ENCODE peak calls at places on chromosomes 4 and X, in five cellular contexts. R is CD4-positive, alpha-beta T cell; B is AG09309; H is activated naive CD8-positive, alpha-beta T cell treated with anti-CD3 and anti-CD28 coated beads, Interleukin-2, amount 50 U/mL, for 24 hours; Q is activated CD4-positive, alpha-beta T cell treated with anti-CD3 and anti-CD28 coated beads, Interleukin-2, amount 50 U/mL, for 24 hours. G is an unnamed sample.

GRCh38 chrX:71282514-71283408 is 674 bp upstream of the NONO start:
- DNase-seq in H (peak; percentile 41), Q (peak; percentile 49), B (no peak), R (peak; percentile 24), G (peak; percentile 31)

GRCh38 chr4:21811576-21811975 is 137.0 kb downstream of the KCNIP4 start:
- DNase-seq in Q (no peak), R (no peak), B (peak; percentile 54), H (no peak), G (no peak)

GRCh38 chr4:123597586-123597985 is 201.0 kb downstream of the SPRY1 start:
- DNase-seq in B (peak; percentile 31), H (no peak), R (no peak), Q (no peak), G (no peak)

GRCh38 chr4:12965334-12965733 is 518.8 kb downstream of the RAB28 start:
- DNase-seq in R (no peak), H (no peak), Q (no peak), B (no peak), G (no peak)

GRCh38 chrX:153671589-153672530 is 1.8 kb downstream of the PNCK start:
- DNase-seq in B (no peak), Q (no peak), H (no peak), R (no peak), G (no peak)

GRCh38 chr4:76430519-76431388 is 4.3 kb upstream of the SHROOM3 start:
- DNase-seq in B (peak; percentile 24), Q (no peak), R (no peak), H (no peak), G (no peak)

GRCh38 chr4:130393246-130394041 is 1297.5 kb downstream of the C4orf33 start:
- DNase-seq in R (no peak), B (no peak), Q (no peak), H (no peak), G (no peak)

GRCh38 chr4:99293357-99293756 is 2.6 kb upstream of the ADH1A start:
- DNase-seq in H (no peak), Q (no peak), R (no peak), B (no peak), G (no peak)

GRCh38 chr4:20044502-20044911 is 207.2 kb upstream of the SLIT2 start:
- DNase-seq in Q (no peak), R (no peak), B (peak; percentile 72), H (no peak), G (no peak)

GRCh38 chrX:118459494-118459893 is 36.1 kb upstream of the DOCK11 start:
- DNase-seq in B (peak; percentile 2), R (no peak), H (no peak), Q (no peak), G (peak; percentile 4)

GRCh38 chrX:104195489-104196084 is 29.3 kb downstream of the FAM199X start:
- DNase-seq in R (no peak), Q (no peak), B (peak; percentile 0), H (no peak), G (no peak)

GRCh38 chr4:144340931-144341330 is 200.4 kb upstream of the GYPA start:
- DNase-seq in H (no peak), B (no peak), R (no peak), Q (no peak), G (no peak)

GRCh38 chr4:3416270-3416669 is 25.5 kb upstream of the HGFAC start:
- DNase-seq in H (no peak), Q (no peak), B (no peak), R (no peak), G (no peak)

GRCh38 chrX:154761977-154762528 is 611 bp upstream of the DKC1 start:
- DNase-seq in R (no peak), H (no peak), B (no peak), Q (no peak), G (no peak)

GRCh38 chrX:51395807-51396728 is 63.4 kb downstream of the NUDT10 start:
- DNase-seq in Q (peak; percentile 30), R (peak; percentile 38), B (no peak), H (peak; percentile 46), G (peak; percentile 20)

GRCh38 chr4:26542996-26543395 is 40.9 kb upstream of the TBC1D19 start:
- DNase-seq in B (no peak), Q (no peak), R (no peak), H (no peak), G (no peak)

GRCh38 chr4:7350396-7350795 is 84.3 kb downstream of the PSAPL1 start:
- DNase-seq in B (no peak), Q (no peak), R (no peak), H (no peak), G (no peak)

GRCh38 chr4:59597536-59598232 is 1602.4 kb upstream of the ADGRL3 start:
- DNase-seq in R (no peak), Q (no peak), H (no peak), B (no peak), G (no peak)

GRCh38 chrX:149527705-149528104 is 13.1 kb upstream of the EOLA1 start:
- DNase-seq in B (no peak), Q (no peak), H (no peak), R (no peak), G (no peak)

GRCh38 chr4:182324282-182324681 is 81.1 kb downstream of the TENM3 start:
- DNase-seq in R (no peak), B (no peak), Q (no peak), H (no peak), G (no peak)

GRCh38 chrX:118370921-118371624 is 25.2 kb downstream of the WDR44 start:
- DNase-seq in B (no peak), H (no peak), Q (no peak), R (no peak), G (no peak)

GRCh38 chrX:135982860-135983259 is 2.4 kb upstream of the SLC9A6 start:
- DNase-seq in Q (no peak), H (no peak), R (no peak), B (no peak), G (no peak)

GRCh38 chrX:131802836-131803626 is 220.1 kb upstream of the STK26 start:
- DNase-seq in B (no peak), R (no peak), H (peak; percentile 20), Q (no peak), G (no peak)

GRCh38 chr4:182916483-182917181 is 554 bp downstream of the DCTD start:
- DNase-seq in Q (peak; percentile 11), H (peak; percentile 42), R (no peak), B (no peak), G (peak; percentile 7)

GRCh38 chr4:124631760-124632159 is 80.8 kb downstream of the ANKRD50 start:
- DNase-seq in H (no peak), Q (no peak), B (peak; percentile 88), R (no peak), G (no peak)

GRCh38 chr4:47372561-47372960 is 90.9 kb downstream of the COMMD8 start:
- DNase-seq in B (no peak), R (no peak), Q (no peak), H (no peak), G (no peak)

GRCh38 chrX:149487292-149487691 is 17.8 kb downstream of the IDS start:
- DNase-seq in H (no peak), B (no peak), Q (no peak), R (no peak), G (no peak)

GRCh38 chr4:54661156-54661555 is 3.4 kb downstream of the KIT start:
- DNase-seq in R (no peak), Q (no peak), H (no peak), B (peak; percentile 57), G (no peak)

GRCh38 chrX:22674947-22675346 is 324.8 kb upstream of the DDX53 start:
- DNase-seq in H (no peak), R (no peak), Q (no peak), B (no peak), G (no peak)

GRCh38 chrX:41153453-41153852 is 68.2 kb downstream of the USP9X start:
- DNase-seq in R (no peak), H (no peak), B (no peak), Q (no peak), G (no peak)

GRCh38 chr4:145480257-145480656 is 1.4 kb upstream of the SMAD1 start:
- DNase-seq in H (no peak), B (no peak), Q (no peak), R (no peak), G (no peak)

G was measured in T-helper 17 cell.